ENCODE peak calls at places on chromosomes 6 and 20, in six cellular contexts. U is ecto neural progenitor cell; S is brain pericyte; Q is activated CD4-positive, CD25-positive, alpha-beta regulatory T cell; L is SJSA1; M is A172. P is an unnamed sample.

GRCh38 chr6:7723554-7723953 is 2.3 kb upstream of the BMP6 start:
- DNase-seq in U (no peak), S (no peak), Q (no peak), L (no peak), M (no peak), P (no peak)

GRCh38 chr6:113610377-113610988 is 246.7 kb upstream of the MARCKS start:
- DNase-seq in U (no peak), S (no peak), Q (no peak), L (no peak), M (no peak), P (no peak)

GRCh38 chr6:168088161-168089106 is 9.4 kb upstream of the FRMD1 start:
- DNase-seq in U (peak; percentile 87), S (no peak), Q (no peak), L (no peak), M (peak; percentile 10), P (no peak)

GRCh38 chr6:29941916-29942274 is 437 bp upstream of the HLA-A start:
- DNase-seq in U (no peak), S (no peak), Q (no peak), L (no peak), M (no peak), P (no peak)

GRCh38 chr6:28254340-28254618 is 2.2 kb upstream of the ZKSCAN4 start:
- DNase-seq in U (no peak), S (no peak), Q (no peak), L (no peak), M (no peak), P (no peak)

GRCh38 chr20:57008217-57008616 is 258.2 kb downstream of the BMP7 start:
- DNase-seq in U (no peak), S (no peak), Q (no peak), L (no peak), M (peak; percentile 36), P (no peak)

GRCh38 chr6:40369891-40370290 is 217.3 kb downstream of the LRFN2 start:
- DNase-seq in U (no peak), S (no peak), Q (no peak), L (no peak), M (no peak), P (no peak)

GRCh38 chr6:162478191-162478642 is 249.3 kb downstream of the PRKN start:
- DNase-seq in U (no peak), S (no peak), Q (no peak), L (no peak), M (no peak), P (no peak)

GRCh38 chr20:45449528-45449927 is 20.0 kb upstream of the WFDC2 start:
- DNase-seq in U (no peak), S (no peak), Q (no peak), L (no peak), M (no peak), P (no peak)

GRCh38 chr20:38117635-38118034 is 47.4 kb downstream of the TGM2 start:
- DNase-seq in U (no peak), S (no peak), Q (no peak), L (peak; percentile 78), M (peak; percentile 79), P (no peak)

GRCh38 chr6:157850030-157850429 is 27.0 kb downstream of the SNX9 start:
- DNase-seq in U (no peak), S (no peak), Q (no peak), L (no peak), M (no peak), P (no peak)

GRCh38 chr6:111211411-111212030 is 124.2 kb downstream of the SLC16A10 start:
- DNase-seq in U (no peak), S (no peak), Q (no peak), L (no peak), M (no peak), P (no peak)

GRCh38 chr6:25370175-25371036 is 91.2 kb downstream of the CARMIL1 start:
- DNase-seq in U (no peak), S (no peak), Q (no peak), L (no peak), M (no peak), P (no peak)